ENCODE peak calls at places on chromosomes 4 and X, in five cellular contexts. N, P, H, T and D are unnamed samples.

GRCh38 chr4:153535735-153536494 is 69.8 kb downstream of the TMEM131L start:
- DNase-seq in N (no peak), T (no peak), H (no peak), P (no peak), D (no peak)

GRCh38 chr4:111216791-111217190 is 593.9 kb upstream of the PITX2 start:
- DNase-seq in H (no peak), N (no peak), T (no peak), P (no peak), D (no peak)

GRCh38 chr4:8515316-8516060 is 64.7 kb upstream of the GPR78 start:
- DNase-seq in P (no peak), H (no peak), N (no peak), T (no peak), D (no peak)

GRCh38 chrX:129000018-129000417 is 523.3 kb downstream of the SMARCA1 start:
- DNase-seq in H (no peak), N (no peak), P (no peak), T (no peak), D (no peak)

GRCh38 chr4:81724925-81725329 is 253.2 kb upstream of the RASGEF1B start:
- DNase-seq in P (peak; percentile 65), N (no peak), T (no peak), H (peak; percentile 53), D (no peak)

GRCh38 chr4:143411527-143412480 is 75.1 kb downstream of the GAB1 start:
- DNase-seq in H (no peak), P (no peak), T (no peak), N (no peak), D (no peak)

GRCh38 chr4:14165253-14165942 is 537.9 kb upstream of the BOD1L1 start:
- DNase-seq in P (no peak), T (no peak), H (peak; percentile 26), N (no peak), D (no peak)

GRCh38 chrX:141619336-141619735 is 29.8 kb downstream of the SPANXA2 start:
- DNase-seq in H (no peak), N (no peak), P (no peak), T (no peak), D (no peak)

GRCh38 chrX:138872537-138872936 is 161.0 kb upstream of the FGF13 start:
- DNase-seq in N (no peak), P (no peak), T (no peak), H (no peak), D (no peak)

GRCh38 chr4:102037566-102037965 is 247.0 kb downstream of the BANK1 start:
- DNase-seq in N (no peak), P (no peak), H (no peak), T (no peak), D (no peak)

GRCh38 chr4:55468724-55469123 is 73.0 kb downstream of the TMEM165 start:
- DNase-seq in N (no peak), H (no peak), T (no peak), P (no peak), D (no peak)

GRCh38 chrX:65926095-65927019 is 113.5 kb downstream of the VSIG4 start:
- DNase-seq in N (no peak), P (no peak), T (no peak), H (peak; percentile 11), D (no peak)

GRCh38 chrX:109660756-109661155 is 35.8 kb upstream of the KCNE5 start:
- DNase-seq in P (no peak), H (no peak), T (no peak), N (no peak), D (no peak)

GRCh38 chrX:103678199-103678993 is 8.1 kb downstream of the MORF4L2 start:
- DNase-seq in N (no peak), H (no peak), T (no peak), P (no peak), D (no peak)

GRCh38 chr4:184573701-184574100 is 75.5 kb downstream of the CASP3 start:
- DNase-seq in H (no peak), P (no peak), N (no peak), T (no peak), D (no peak)

GRCh38 chrX:18674417-18674787 is 2.5 kb upstream of the RS1 start:
- DNase-seq in H (peak; percentile 25), P (peak; percentile 27), T (peak; percentile 51), N (no peak), D (no peak)

GRCh38 chr4:182695009-182695408 is 222.2 kb downstream of the DCTD start:
- DNase-seq in H (no peak), T (no peak), P (no peak), N (no peak), D (no peak)

GRCh38 chr4:15336410-15337184 is 91.2 kb upstream of the C1QTNF7 start:
- DNase-seq in N (no peak), P (no peak), H (no peak), T (no peak), D (no peak)

GRCh38 chr4:174040287-174040686 is 243.2 kb downstream of the FBXO8 start:
- DNase-seq in T (no peak), H (no peak), P (no peak), N (no peak), D (no peak)

GRCh38 chr4:77538574-77539157 is 67.0 kb upstream of the CXCL13 start:
- DNase-seq in N (no peak), T (no peak), P (peak; percentile 86), H (no peak), D (no peak)

GRCh38 chrX:153903991-153904957 is at the start of gene AVPR2:
- DNase-seq in T (no peak), P (no peak), H (no peak), N (no peak), D (no peak)

GRCh38 chr4:114649908-114650307 is 51.3 kb downstream of the UGT8 start:
- DNase-seq in P (no peak), N (no peak), T (no peak), H (no peak), D (no peak)

GRCh38 chrX:65697173-65697572 is 29.7 kb downstream of the MSN start:
- DNase-seq in T (no peak), N (no peak), P (no peak), H (no peak), D (no peak)

GRCh38 chr4:39976945-39977488 is 694 bp downstream of the PDS5A start:
- DNase-seq in N (peak; percentile 10), P (peak; percentile 29), T (no peak), H (peak; percentile 39), D (peak; percentile 32)

GRCh38 chr4:137627938-137628460 is 95.7 kb upstream of the PCDH18 start:
- DNase-seq in H (no peak), T (no peak), N (no peak), P (no peak), D (no peak)

GRCh38 chrX:69100478-69100877 is 64.8 kb downstream of the PJA1 start:
- DNase-seq in N (no peak), P (no peak), T (no peak), H (no peak), D (no peak)

GRCh38 chrX:150049647-150050046 is 111.4 kb upstream of the EOLA2 start:
- DNase-seq in N (no peak), P (no peak), H (no peak), T (no peak), D (no peak)

DNA sequence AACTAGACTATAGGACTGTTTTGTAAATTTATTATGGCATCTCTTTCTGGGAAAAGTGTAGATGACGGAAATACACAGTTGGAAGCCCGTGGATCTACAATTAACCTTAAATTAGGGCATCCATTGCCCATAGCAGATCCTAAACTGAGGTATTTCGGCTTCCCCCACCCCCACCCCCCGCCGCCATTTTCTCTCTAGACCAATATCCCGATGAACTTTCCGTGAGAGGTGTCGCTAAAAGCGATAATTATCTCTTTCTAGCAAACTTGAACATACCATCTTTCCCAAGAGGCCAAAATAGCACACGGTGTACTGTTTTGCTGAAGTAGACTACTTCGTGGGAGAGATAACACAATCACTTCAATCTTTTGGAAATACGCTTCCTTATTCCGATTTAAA is 584 bp downstream of the KLHL15 start:
- DNase-seq in N (no peak), H (no peak), T (no peak), P (no peak), D (no peak)
- TF ChIP-seq POLR2A in N (no peak), H (no peak), T (no peak), P (no peak), D (no peak)

DNA sequence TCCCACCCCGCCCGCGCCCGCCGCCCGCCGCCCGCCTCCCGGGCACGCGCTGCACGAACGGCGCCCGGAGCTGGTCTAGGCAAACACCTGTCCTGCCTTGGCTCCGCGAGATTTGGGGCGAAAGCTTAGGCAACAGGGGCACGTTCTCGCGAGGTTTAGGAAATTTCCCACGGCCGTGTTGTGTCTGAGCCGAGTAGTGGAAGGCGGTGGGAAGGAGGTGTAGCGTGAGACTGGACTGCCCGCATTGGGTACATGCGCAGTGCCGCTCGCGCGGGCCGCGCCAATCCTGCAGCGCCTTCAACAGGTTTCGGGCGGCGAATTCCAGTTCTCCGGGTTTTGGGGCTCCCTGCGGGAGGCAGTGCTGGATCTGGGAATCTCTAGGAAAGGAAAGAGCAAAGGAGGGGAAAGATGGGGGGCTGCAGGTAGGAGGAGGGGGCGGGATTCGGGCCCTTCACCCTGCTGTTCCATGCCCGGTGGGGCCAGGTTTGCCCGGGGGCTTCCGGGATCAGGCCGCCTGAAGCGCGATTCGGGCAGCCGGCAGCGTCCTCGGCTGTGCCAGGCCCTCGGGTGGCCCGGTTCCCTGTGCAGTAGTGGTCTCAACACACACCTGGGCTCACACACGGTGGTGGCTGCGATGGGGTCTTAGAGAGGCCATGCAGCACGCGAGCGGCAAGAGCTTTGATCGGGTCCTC is 1.2 kb upstream of the RBPJ start:
- DNase-seq in H (peak; percentile 99), P (peak; percentile 99), T (peak; percentile 98), N (peak; percentile 99), D (peak; percentile 79)
- TF ChIP-seq POLR2AphosphoS5 in H (no peak), P (peak; percentile 54), T (peak; percentile 52), N (peak; percentile 88), D (peak; percentile 23)

DNA sequence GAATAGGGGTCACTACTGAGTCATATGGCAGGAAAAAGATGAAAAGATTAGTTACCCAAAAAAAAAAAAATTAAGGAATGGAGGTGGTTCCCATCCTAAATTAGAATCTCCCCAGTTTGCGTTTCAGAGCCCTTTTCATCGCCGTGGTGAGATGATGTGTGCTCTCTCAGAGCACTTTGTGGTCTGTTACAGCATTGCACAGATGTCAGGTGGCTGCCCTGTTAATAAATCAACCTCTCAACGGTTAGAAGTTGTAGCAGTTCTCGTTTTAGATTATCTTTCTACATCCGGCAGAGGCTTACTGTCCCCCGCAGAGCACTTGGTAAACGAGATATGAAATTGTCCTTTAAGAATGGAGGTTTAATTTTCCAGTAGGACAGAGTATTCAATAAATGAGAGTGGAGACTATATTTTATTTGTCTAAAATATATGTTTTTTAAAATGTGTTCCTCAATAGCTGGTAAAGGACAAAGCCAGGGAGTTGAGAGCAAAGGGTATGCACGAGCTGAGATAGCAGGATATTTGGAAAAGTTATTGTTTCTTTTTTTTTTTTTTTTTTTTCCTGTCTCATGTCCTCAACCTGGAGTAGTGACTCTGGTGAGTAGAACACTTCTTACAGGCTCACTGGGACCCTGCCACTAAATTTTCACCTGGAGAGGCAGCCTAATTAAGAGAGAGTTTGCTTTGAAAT is 26.9 kb downstream of the AFF1 start:
- DNase-seq in P (no peak), N (no peak), T (no peak), H (peak; percentile 41), D (no peak)
- TF ChIP-seq POLR2A in P (no peak), N (no peak), T (no peak), H (no peak), D (peak; percentile 62)

DNA sequence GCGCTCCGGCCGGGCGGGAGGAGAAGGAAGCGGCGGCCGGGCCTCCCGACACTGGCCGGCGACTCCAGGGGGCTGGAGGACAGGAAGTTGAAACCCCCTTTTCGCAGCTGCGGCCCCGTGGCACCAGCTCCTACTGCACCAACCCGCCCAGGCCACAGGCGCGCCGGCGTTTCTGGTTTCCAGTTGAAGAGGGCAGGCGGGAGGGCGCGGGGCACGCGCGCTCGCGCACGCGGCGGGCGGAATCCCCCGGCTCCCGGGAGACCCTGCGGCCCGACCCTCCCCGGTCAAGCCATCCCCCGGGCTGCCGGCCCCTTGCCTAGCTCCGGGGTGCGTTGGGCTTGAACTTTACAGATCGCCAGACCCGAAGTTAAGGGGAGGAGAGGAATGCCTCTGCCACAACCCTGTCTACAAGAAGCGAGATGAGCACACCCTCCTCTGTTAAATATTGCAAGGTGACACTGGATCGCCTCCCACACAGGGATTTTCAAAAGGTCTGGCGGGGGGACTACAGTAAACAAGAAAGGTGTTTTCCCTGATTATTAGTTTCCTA is 1.5 kb downstream of the ELOVL6 start:
- DNase-seq in P (peak; percentile 50), N (peak; percentile 26), T (peak; percentile 64), H (peak; percentile 63), D (peak; percentile 46)
- TF ChIP-seq POLR2AphosphoS5 in P (no peak), N (no peak), T (no peak), H (no peak), D (no peak)